ENCODE peak calls at places on chromosomes 13 and 19, in four cellular contexts. F, O, Q and M are unnamed samples. For H3K9me3, the result is how much of the 10 kb centered on the place peaks cover.

GRCh38 chr13:100547805-100548204 is 40.8 kb downstream of the GGACT start:
- DNase-seq in F (no peak), O (peak), Q (no peak), M (no peak)

GRCh38 chr19:4007836-4008539 is 452 bp downstream of the PIAS4 start:
- DNase-seq in Q (peak), F (peak), O (peak), M (peak)

GRCh38 chr13:43520331-43520730 is 266.4 kb downstream of the ENOX1 start:
- DNase-seq in Q (no peak), F (no peak), O (no peak), M (no peak)

GRCh38 chr13:23796546-23796945 is 92.7 kb downstream of the MIPEP start:
- DNase-seq in O (no peak), Q (no peak), F (no peak), M (no peak)

GRCh38 chr13:24459234-24459633 is 53.3 kb downstream of the PARP4 start:
- DNase-seq in O (peak), F (no peak), Q (no peak), M (no peak)

GRCh38 chr13:27172495-27172842 is 858 bp upstream of the USP12 start:
- DNase-seq in O (peak), F (no peak), Q (no peak), M (no peak)

GRCh38 chr13:37914781-37915391 is 45.3 kb upstream of the TRPC4 start:
- DNase-seq in O (peak), Q (no peak), F (no peak), M (no peak)

GRCh38 chr13:111008351-111008750 is 93.5 kb upstream of the ANKRD10 start:
- DNase-seq in F (no peak), O (no peak), Q (no peak), M (no peak)

GRCh38 chr13:23810842-23811241 is 78.4 kb downstream of the MIPEP start:
- DNase-seq in O (no peak), F (no peak), Q (no peak), M (no peak)

GRCh38 chr19:10760268-10760944 is 42.5 kb downstream of the DNM2 start:
- DNase-seq in O (peak), F (peak), Q (no peak), M (no peak)

GRCh38 chr13:67410645-67411044 is 180.5 kb upstream of the PCDH9 start:
- DNase-seq in F (no peak), O (no peak), Q (no peak), M (no peak)

GRCh38 chr13:41780736-41781708 is 179.9 kb downstream of the VWA8 start:
- DNase-seq in F (no peak), O (peak), Q (no peak), M (no peak)

GRCh38 chr13:23639672-23640275 is 69.6 kb downstream of the TNFRSF19 start:
- DNase-seq in F (no peak), Q (no peak), O (no peak), M (no peak)

GRCh38 chr13:107730835-107731234 is 484.5 kb downstream of the LIG4 start:
- DNase-seq in Q (no peak), F (no peak), O (peak), M (no peak)

GRCh38 chr13:44954210-44954609 is 35.1 kb downstream of the NUFIP1 start:
- DNase-seq in F (no peak), Q (no peak), O (no peak), M (no peak)

GRCh38 chr19:14566712-14567077 is 5.2 kb downstream of the NDUFB7 start:
- DNase-seq in Q (no peak), O (no peak), F (no peak), M (no peak)

GRCh38 chr13:68976287-68976686 is 1131.3 kb upstream of the ATXN8OS start:
- DNase-seq in O (no peak), F (no peak), Q (no peak), M (no peak)

GRCh38 chr13:20997301-20998061 is 63.9 kb downstream of the LATS2 start:
- DNase-seq in Q (no peak), F (no peak), O (peak), M (no peak)

GRCh38 chr19:1935484-1936208 is 5.3 kb upstream of the CSNK1G2 start:
- DNase-seq in O (peak), F (no peak), Q (no peak), M (no peak)

GRCh38 chr19:34480971-34481821 is at the start of gene WTIP:
- DNase-seq in F (peak), O (peak), Q (peak), M (no peak)

GRCh38 chr13:42255854-42256253 is 16.1 kb upstream of the AKAP11 start:
- DNase-seq in Q (no peak), F (no peak), O (no peak), M (no peak)

GRCh38 chr13:87274209-87274819 is 396.9 kb upstream of the SLITRK5 start:
- DNase-seq in Q (peak), F (no peak), O (peak), M (no peak)

GRCh38 chr13:99362362-99362761 is 55.2 kb upstream of the GPR183 start:
- DNase-seq in Q (no peak), F (no peak), O (no peak), M (no peak)

GRCh38 chr19:45166723-45167252 is 6.0 kb upstream of the NKPD1 start:
- DNase-seq in F (no peak), O (no peak), Q (no peak), M (no peak)

GRCh38 chr19:1855828-1856255 is 7.5 kb downstream of the KLF16 start:
- DNase-seq in O (peak), Q (no peak), F (no peak), M (no peak)

GRCh38 chr13:30120133-30120822 is 187.1 kb downstream of the KATNAL1 start:
- DNase-seq in F (no peak), Q (no peak), O (no peak), M (no peak)

GRCh38 chr19:2329162-2329505 is 650 bp downstream of the SPPL2B start:
- DNase-seq in O (peak), Q (no peak), F (no peak), M (no peak)

GRCh38 chr19:14159059-14159458 is 22.7 kb upstream of the ASF1B start:
- DNase-seq in F (no peak), Q (no peak), O (no peak), M (no peak)

GRCh38 chr19:14632286-14632685 is 42.4 kb downstream of the ADGRE3 start:
- DNase-seq in F (no peak), Q (no peak), O (peak), M (no peak)

GRCh38 chr13:110455941-110456340 is 105.6 kb downstream of the RAB20 start:
- DNase-seq in O (peak), Q (peak), F (peak), M (peak)

GRCh38 chr13:27120811-27121210 is 50.8 kb downstream of the USP12 start:
- DNase-seq in Q (no peak), F (no peak), O (no peak), M (no peak)

GRCh38 chr13:21130116-21130515 is 46.2 kb downstream of the SKA3 start:
- DNase-seq in Q (no peak), O (peak), F (no peak), M (no peak)

GRCh38 chr19:12722566-12723382 is 958 bp downstream of the TNPO2 start:
- DNase-seq in Q (peak), O (peak), F (peak), M (peak)

GRCh38 chr13:34343413-34343812 is 525.5 kb downstream of the RFC3 start:
- DNase-seq in F (no peak), Q (no peak), O (no peak), M (no peak)

GRCh38 chr19:49458567-49458903 is 5.5 kb downstream of the ALDH16A1 start:
- DNase-seq in Q (no peak), F (no peak), O (no peak), M (no peak)

GRCh38 chr13:27927444-27928352 is 7.9 kb downstream of the PDX1 start:
- DNase-seq in Q (no peak), O (no peak), F (no peak), M (no peak)

GRCh38 chr13:93635687-93636086 is 409.1 kb downstream of the GPC6 start:
- DNase-seq in O (peak), F (no peak), Q (no peak), M (no peak)

GRCh38 chr13:106490177-106490576 is 45.3 kb downstream of the EFNB2 start:
- DNase-seq in Q (no peak), F (no peak), O (no peak), M (no peak)

GRCh38 chr13:106492576-106493323 is 42.7 kb downstream of the EFNB2 start:
- DNase-seq in Q (no peak), O (no peak), F (no peak), M (no peak)

GRCh38 chr13:106491928-106492327 is 43.5 kb downstream of the EFNB2 start:
- DNase-seq in O (no peak), Q (no peak), F (no peak), M (no peak)

GRCh38 chr13:106490887-106491321 is 44.6 kb downstream of the EFNB2 start:
- DNase-seq in F (no peak), O (no peak), Q (no peak), M (no peak)

GRCh38 chr13:106491463-106491862 is 44.0 kb downstream of the EFNB2 start:
- DNase-seq in F (no peak), Q (no peak), O (no peak), M (no peak)
- H3K27ac ChIP-seq in F (no peak), Q (no peak), O (no peak), M (no peak)

DNA sequence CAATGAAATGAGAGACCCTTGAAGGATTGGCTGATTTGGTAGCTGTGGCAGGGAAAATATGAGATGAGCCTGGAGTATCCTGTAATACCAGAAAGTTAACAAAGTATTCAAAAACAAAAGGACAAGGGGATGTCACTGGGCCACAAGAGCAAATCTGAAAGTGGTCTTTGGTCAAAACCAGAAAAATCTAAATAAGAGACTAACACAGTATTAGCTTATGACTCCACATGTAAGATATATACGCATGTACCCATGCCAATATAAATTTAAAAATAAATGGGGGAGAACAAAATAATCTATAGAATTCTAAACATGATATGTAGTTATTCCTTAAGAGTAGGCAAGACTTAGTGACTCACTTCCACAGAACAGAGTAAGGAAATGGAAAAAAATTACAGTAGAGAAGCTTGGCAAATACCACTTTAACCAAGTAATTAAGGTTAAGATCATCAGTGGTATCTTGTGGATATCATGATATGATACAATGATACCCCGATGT is 16.9 kb downstream of the KLF12 start:
- DNase-seq in Q (no peak), O (no peak), F (no peak), M (no peak)
- H3K9me3 ChIP-seq in Q (under half), O (under half), F (under half), M (under half)

GRCh38 chr19:52189745-52190678 is at the start of gene PPP2R1A:
- DNase-seq in Q (peak), F (peak), O (peak), M (peak)

GRCh38 chr19:52191374-52191773 is 1.5 kb downstream of the PPP2R1A start:
- DNase-seq in F (no peak), Q (no peak), O (no peak), M (no peak)

GRCh38 chr19:52187407-52187806 is 2.4 kb upstream of the PPP2R1A start:
- DNase-seq in O (no peak), F (no peak), Q (no peak), M (no peak)

GRCh38 chr19:52190679-52191293 is 934 bp downstream of the PPP2R1A start:
- DNase-seq in Q (peak), O (peak), F (peak), M (no peak)

GRCh38 chr19:52188822-52189744 is 769 bp upstream of the PPP2R1A start:
- DNase-seq in Q (peak), O (peak), F (peak), M (no peak)
- H3K27ac ChIP-seq in Q (peak), O (peak), F (peak), M (peak)

GRCh38 chr19:37565370-37565669 is 29.3 kb downstream of the ZNF571 start:
- DNase-seq in Q (no peak), F (no peak), O (no peak), M (no peak)
- H3K9me3 ChIP-seq in Q (under half), F (under half), O (half or more), M (under half)

GRCh38 chr19:17503240-17503639 is 8.2 kb upstream of the PGLS start:
- DNase-seq in Q (no peak), F (no peak), O (no peak), M (no peak)

GRCh38 chr19:17497149-17497798 is 14.2 kb upstream of the PGLS start:
- DNase-seq in F (no peak), Q (no peak), O (no peak), M (no peak)

GRCh38 chr19:17504456-17504855 is 7.0 kb upstream of the PGLS start:
- DNase-seq in Q (no peak), F (no peak), O (no peak), M (no peak)

GRCh38 chr19:17504030-17504429 is 7.4 kb upstream of the PGLS start:
- DNase-seq in Q (no peak), O (no peak), F (no peak), M (no peak)

DNA sequence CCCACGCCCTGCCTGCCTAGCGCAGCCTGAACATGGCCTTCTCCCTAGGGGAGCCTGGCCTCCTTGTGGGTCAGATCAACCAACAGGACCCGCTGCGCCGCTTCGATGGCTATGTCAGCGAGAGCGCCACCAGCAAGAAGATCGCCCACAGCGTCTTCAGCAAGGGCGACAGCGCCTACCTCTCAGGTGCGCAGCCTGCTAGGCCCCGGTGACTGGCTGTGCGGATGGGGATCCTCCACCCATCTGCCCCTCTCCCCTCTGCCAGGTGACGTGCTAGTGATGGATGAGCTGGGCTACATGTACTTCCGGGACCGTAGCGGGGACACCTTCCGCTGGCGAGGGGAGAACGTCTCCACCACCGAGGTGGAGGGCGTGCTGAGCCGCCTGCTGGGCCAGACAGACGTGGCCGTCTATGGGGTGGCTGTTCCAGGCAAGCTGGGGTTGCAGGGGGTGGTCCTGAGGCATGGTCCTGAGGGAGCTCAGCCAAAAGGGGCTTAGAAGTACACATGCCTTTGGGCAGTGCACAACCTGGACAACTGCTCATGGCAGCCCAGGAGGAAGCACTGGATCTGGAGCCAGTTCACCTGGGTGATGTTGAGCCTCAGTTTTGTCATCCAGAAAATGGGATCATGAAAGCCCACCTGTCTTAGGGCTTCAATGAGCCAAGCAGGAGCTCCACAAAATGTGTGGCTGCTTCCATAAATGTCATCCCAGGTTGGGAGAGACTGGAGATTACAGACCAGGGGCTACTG is 10.8 kb upstream of the PGLS start:
- DNase-seq in F (no peak), O (no peak), Q (no peak), M (no peak)
- H3K27ac ChIP-seq in F (no peak), O (peak), Q (no peak), M (no peak)

GRCh38 chr13:90027409-90027808 is 1320.1 kb upstream of the MIR17HG start:
- DNase-seq in Q (no peak), O (no peak), F (no peak), M (no peak)
- H3K9me3 ChIP-seq in Q (under half), O (under half), F (under half), M (under half)

DNA sequence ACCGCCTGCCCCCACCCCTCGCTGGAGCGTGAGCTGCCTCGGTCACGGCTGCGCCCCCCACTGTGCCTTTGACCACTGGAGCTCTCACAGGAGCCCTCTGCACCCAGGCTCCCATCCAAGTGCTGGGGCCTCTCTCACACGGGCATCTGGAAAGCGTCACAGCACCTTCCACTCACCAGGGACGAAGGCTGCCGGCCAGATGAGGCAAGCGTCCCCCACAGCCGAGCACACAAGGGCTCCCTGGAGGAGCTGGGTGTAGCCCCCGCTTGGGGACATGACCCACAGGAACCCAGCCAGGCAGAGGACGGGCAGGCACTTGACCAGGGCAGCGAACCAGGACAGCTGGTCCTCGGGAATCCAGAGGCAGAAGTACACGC is 560 bp downstream of the TMEM86B start:
- DNase-seq in O (no peak), F (peak), Q (no peak), M (no peak)
- H3K27ac ChIP-seq in O (no peak), F (no peak), Q (no peak), M (no peak)

DNA sequence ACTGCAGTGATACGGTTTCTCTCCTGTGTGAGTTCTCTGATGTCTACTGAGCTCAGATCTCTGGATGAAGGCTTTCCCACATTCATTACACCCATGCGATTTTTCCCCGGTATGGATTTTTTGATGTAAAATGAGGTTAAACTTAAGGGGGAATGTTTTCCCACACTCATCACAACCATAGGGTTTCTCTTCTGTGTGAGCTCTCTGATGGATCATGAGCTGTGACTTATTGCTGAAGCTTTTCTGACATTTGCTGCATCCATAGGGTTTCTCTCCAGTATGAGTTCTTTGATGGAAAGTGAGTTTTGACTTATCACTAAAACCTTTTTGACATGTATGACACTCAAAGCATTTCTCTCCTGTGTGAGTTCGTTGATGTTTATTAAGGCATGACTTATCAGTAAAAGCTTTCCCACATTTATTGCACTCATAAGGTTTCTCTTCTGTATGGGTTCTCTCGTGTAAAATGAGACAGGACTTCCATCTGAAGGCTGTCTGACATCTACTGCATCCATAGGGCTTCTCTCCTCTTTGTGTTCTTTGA is 10.6 kb upstream of the ZNF649 start:
- DNase-seq in O (no peak), F (no peak), Q (no peak), M (no peak)
- H3K9me3 ChIP-seq in O (under half), F (under half), Q (under half), M (half or more)